ENCODE peak calls at places on chromosomes 16 and 17, in ten cellular contexts. X is T-cell; R is left lung; M is stimulated activated naive CD8-positive, alpha-beta T cell treated with anti-CD3 and anti-CD28 coated beads, Interleukin-15, amount 100 ng/mL, for 72 hours; T is thoracic aorta; L is epithelial cell of proximal tubule; Z is OCI-M1; B is lower leg skin; P is stimulated activated CD8-positive, alpha-beta memory T cell treated with anti-CD3 and anti-CD28 coated beads, Interleukin-4, amount 100 ng/mL, for 4 hours; I is mucosa of descending colon. H is an unnamed sample.

GRCh38 chr16:87077750-87078127 is 239.5 kb downstream of the C16orf95 start:
- DNase-seq in X (no peak), R (no peak), M (no peak), T (no peak), L (no peak), Z (no peak), B (no peak), P (no peak), I (no peak), H (no peak)

GRCh38 chr16:6803171-6803570 is 529.5 kb upstream of the RBFOX1 start:
- DNase-seq in X (no peak), R (no peak), M (no peak), T (no peak), L (no peak), Z (no peak), B (no peak), P (no peak), I (no peak), H (no peak)

GRCh38 chr17:82619641-82620040 is 28.6 kb downstream of the WDR45B start:
- DNase-seq in X (no peak), R (no peak), M (no peak), T (no peak), L (no peak), Z (no peak), B (no peak), P (no peak), I (no peak), H (no peak)

GRCh38 chr16:67252806-67253497 is 4.2 kb downstream of the SLC9A5 start:
- DNase-seq in X (no peak), R (no peak), M (no peak), T (no peak), L (no peak), Z (no peak), B (no peak), P (no peak), I (peak), H (no peak)

GRCh38 chr17:41251261-41251660 is 1.8 kb downstream of the KRTAP9-4 start:
- DNase-seq in X (no peak), R (no peak), M (no peak), T (no peak), L (no peak), Z (no peak), B (no peak), P (no peak), I (no peak), H (no peak)

GRCh38 chr17:50660042-50660886 is 25.6 kb downstream of the ABCC3 start:
- DNase-seq in X (no peak), R (peak), M (no peak), T (no peak), L (no peak), Z (no peak), B (no peak), P (no peak), I (peak), H (no peak)

GRCh38 chr17:17874478-17874877 is 37.7 kb upstream of the SREBF1 start:
- DNase-seq in X (no peak), R (no peak), M (no peak), T (no peak), L (no peak), Z (no peak), B (no peak), P (no peak), I (no peak), H (peak)

GRCh38 chr16:48011888-48012658 is 143.7 kb downstream of the ABCC12 start:
- DNase-seq in X (no peak), R (no peak), M (no peak), T (no peak), L (no peak), Z (no peak), B (no peak), P (no peak), I (no peak), H (no peak)

GRCh38 chr17:64306850-64307463 is 43.9 kb upstream of the TEX2 start:
- DNase-seq in X (peak), R (peak), M (peak), T (no peak), L (no peak), Z (peak), B (peak), P (peak), I (peak), H (peak)

GRCh38 chr16:55656695-55657092 is 906 bp downstream of the SLC6A2 start:
- DNase-seq in X (no peak), R (no peak), M (no peak), T (no peak), L (no peak), Z (no peak), B (no peak), P (no peak), I (no peak), H (no peak)

GRCh38 chr17:73705594-73705993 is 61.3 kb upstream of the SDK2 start:
- DNase-seq in X (no peak), R (peak), M (no peak), T (no peak), L (no peak), Z (no peak), B (no peak), P (no peak), I (no peak), H (peak)

GRCh38 chr17:3750926-3751325 is 27.2 kb downstream of the HASPIN start:
- DNase-seq in X (peak), R (no peak), M (peak), T (no peak), L (no peak), Z (no peak), B (no peak), P (no peak), I (peak), H (no peak)

GRCh38 chr17:82295472-82295814 is 21.9 kb upstream of the CSNK1D start:
- DNase-seq in X (no peak), R (no peak), M (no peak), T (no peak), L (no peak), Z (no peak), B (no peak), P (no peak), I (no peak), H (no peak)

GRCh38 chr16:30747331-30747730 is 894 bp upstream of the PHKG2 start:
- DNase-seq in X (no peak), R (no peak), M (no peak), T (no peak), L (peak), Z (peak), B (no peak), P (no peak), I (no peak), H (no peak)

GRCh38 chr17:38898812-38899348 is 26.5 kb upstream of the LASP1NB start:
- DNase-seq in X (peak), R (peak), M (peak), T (no peak), L (no peak), Z (no peak), B (no peak), P (peak), I (peak), H (no peak)

GRCh38 chr16:25771812-25772568 is 80.2 kb downstream of the HS3ST4 start:
- DNase-seq in X (no peak), R (no peak), M (no peak), T (no peak), L (no peak), Z (peak), B (no peak), P (no peak), I (no peak), H (no peak)

GRCh38 chr17:81553018-81553615 is 964 bp upstream of the FAAP100 start:
- DNase-seq in X (peak), R (peak), M (peak), T (peak), L (no peak), Z (peak), B (peak), P (peak), I (peak), H (peak)

GRCh38 chr17:45759761-45760160 is 24.4 kb upstream of the CRHR1 start:
- DNase-seq in X (no peak), R (no peak), M (no peak), T (no peak), L (no peak), Z (peak), B (no peak), P (no peak), I (no peak), H (no peak)

GRCh38 chr17:12549499-12549901 is 116.2 kb upstream of the MYOCD start:
- DNase-seq in X (no peak), R (no peak), M (no peak), T (no peak), L (no peak), Z (no peak), B (no peak), P (no peak), I (no peak), H (peak)

GRCh38 chr16:86016201-86016965 is 117.4 kb downstream of the IRF8 start:
- DNase-seq in X (peak), R (peak), M (peak), T (no peak), L (peak), Z (peak), B (no peak), P (no peak), I (peak), H (peak)

GRCh38 chr17:78214016-78214705 is at the start of gene BIRC5:
- DNase-seq in X (peak), R (peak), M (peak), T (peak), L (no peak), Z (peak), B (peak), P (peak), I (peak), H (peak)

GRCh38 chr16:19177111-19177747 is 9.2 kb downstream of the SYT17 start:
- DNase-seq in X (no peak), R (no peak), M (no peak), T (no peak), L (no peak), Z (no peak), B (no peak), P (no peak), I (no peak), H (peak)